ENCODE peak calls at places on chromosomes 2 and 18, in nine cellular contexts. One of them, this sample, is unnamed.

GRCh38 chr2:143279672-143280071 is 150.5 kb downstream of the ARHGAP15 start:
- ATAC-seq in stimulated activated naive CD8-positive, alpha-beta T cell treated with anti-CD3 and anti-CD28 coated beads, Interleukin-15, amount 100 ng/mL, for 72 hours: no peak
- ATAC-seq in pancreas: no peak
- ATAC-seq in mucosa of descending colon: no peak
- ATAC-seq in Panc1: no peak
- ATAC-seq in T-helper 17 cell: no peak
- ATAC-seq in WTC11: no peak
- ATAC-seq in central memory CD8-positive, alpha-beta T cell: no peak
- ATAC-seq in CD8-positive, alpha-beta T cell: no peak
- ATAC-seq in this sample: no peak

GRCh38 chr2:88090446-88091283 is 23.0 kb downstream of the SMYD1 start:
- ATAC-seq in stimulated activated naive CD8-positive, alpha-beta T cell treated with anti-CD3 and anti-CD28 coated beads, Interleukin-15, amount 100 ng/mL, for 72 hours: peak
- ATAC-seq in pancreas: no peak
- ATAC-seq in mucosa of descending colon: no peak
- ATAC-seq in Panc1: no peak
- ATAC-seq in T-helper 17 cell: no peak
- ATAC-seq in WTC11: no peak
- ATAC-seq in central memory CD8-positive, alpha-beta T cell: no peak
- ATAC-seq in CD8-positive, alpha-beta T cell: no peak
- ATAC-seq in this sample: no peak

GRCh38 chr2:236343400-236344161 is 79.4 kb upstream of the ASB18 start:
- ATAC-seq in stimulated activated naive CD8-positive, alpha-beta T cell treated with anti-CD3 and anti-CD28 coated beads, Interleukin-15, amount 100 ng/mL, for 72 hours: no peak
- ATAC-seq in pancreas: no peak
- ATAC-seq in mucosa of descending colon: peak
- ATAC-seq in Panc1: peak
- ATAC-seq in T-helper 17 cell: no peak
- ATAC-seq in WTC11: no peak
- ATAC-seq in central memory CD8-positive, alpha-beta T cell: no peak
- ATAC-seq in CD8-positive, alpha-beta T cell: peak
- ATAC-seq in this sample: no peak

GRCh38 chr2:10619643-10620042 is 70.1 kb downstream of the NOL10 start:
- ATAC-seq in stimulated activated naive CD8-positive, alpha-beta T cell treated with anti-CD3 and anti-CD28 coated beads, Interleukin-15, amount 100 ng/mL, for 72 hours: no peak
- ATAC-seq in pancreas: no peak
- ATAC-seq in mucosa of descending colon: no peak
- ATAC-seq in Panc1: no peak
- ATAC-seq in T-helper 17 cell: no peak
- ATAC-seq in WTC11: no peak
- ATAC-seq in central memory CD8-positive, alpha-beta T cell: no peak
- ATAC-seq in CD8-positive, alpha-beta T cell: no peak
- ATAC-seq in this sample: no peak

GRCh38 chr18:3481696-3482210 is 31.8 kb downstream of the TGIF1 start:
- ATAC-seq in stimulated activated naive CD8-positive, alpha-beta T cell treated with anti-CD3 and anti-CD28 coated beads, Interleukin-15, amount 100 ng/mL, for 72 hours: peak
- ATAC-seq in pancreas: no peak
- ATAC-seq in mucosa of descending colon: peak
- ATAC-seq in Panc1: peak
- ATAC-seq in T-helper 17 cell: peak
- ATAC-seq in WTC11: peak
- ATAC-seq in central memory CD8-positive, alpha-beta T cell: peak
- ATAC-seq in CD8-positive, alpha-beta T cell: peak
- ATAC-seq in this sample: peak

GRCh38 chr2:36819090-36819711 is 122.7 kb downstream of the VIT start:
- ATAC-seq in stimulated activated naive CD8-positive, alpha-beta T cell treated with anti-CD3 and anti-CD28 coated beads, Interleukin-15, amount 100 ng/mL, for 72 hours: no peak
- ATAC-seq in pancreas: no peak
- ATAC-seq in mucosa of descending colon: peak
- ATAC-seq in Panc1: no peak
- ATAC-seq in T-helper 17 cell: no peak
- ATAC-seq in WTC11: peak
- ATAC-seq in central memory CD8-positive, alpha-beta T cell: no peak
- ATAC-seq in CD8-positive, alpha-beta T cell: no peak
- ATAC-seq in this sample: no peak

GRCh38 chr2:74985983-74986382 is 27.5 kb downstream of the POLE4 start:
- ATAC-seq in stimulated activated naive CD8-positive, alpha-beta T cell treated with anti-CD3 and anti-CD28 coated beads, Interleukin-15, amount 100 ng/mL, for 72 hours: no peak
- ATAC-seq in pancreas: no peak
- ATAC-seq in mucosa of descending colon: no peak
- ATAC-seq in Panc1: no peak
- ATAC-seq in T-helper 17 cell: no peak
- ATAC-seq in WTC11: no peak
- ATAC-seq in central memory CD8-positive, alpha-beta T cell: no peak
- ATAC-seq in CD8-positive, alpha-beta T cell: no peak
- ATAC-seq in this sample: no peak

GRCh38 chr2:23615216-23616020 is 230.4 kb downstream of the KLHL29 start:
- ATAC-seq in stimulated activated naive CD8-positive, alpha-beta T cell treated with anti-CD3 and anti-CD28 coated beads, Interleukin-15, amount 100 ng/mL, for 72 hours: no peak
- ATAC-seq in pancreas: no peak
- ATAC-seq in mucosa of descending colon: no peak
- ATAC-seq in Panc1: peak
- ATAC-seq in T-helper 17 cell: no peak
- ATAC-seq in WTC11: no peak
- ATAC-seq in central memory CD8-positive, alpha-beta T cell: no peak
- ATAC-seq in CD8-positive, alpha-beta T cell: no peak
- ATAC-seq in this sample: no peak

This sample was measured in stimulated activated memory B cell treated with anti-CD40 and anti-IgM and Interleukin-4, amounts not matched to agents 10 μg/mL and 1 μg/mL and 100 μg/mL, for 72 hours.